ENCODE peak calls at places on chromosomes 16 and 17, in five cellular contexts. Y, N, V, C and I are unnamed samples.

GRCh38 chr17:72397223-72397667 is 276.4 kb downstream of the SOX9 start:
- DNase-seq in Y (no peak), C (no peak), N (no peak), V (no peak), I (no peak)

GRCh38 chr16:65959978-65960377 is 406.5 kb upstream of the CDH5 start:
- DNase-seq in Y (no peak), V (no peak), C (no peak), N (no peak), I (no peak)

GRCh38 chr17:9313346-9313745 is 262.3 kb downstream of the STX8 start:
- DNase-seq in Y (no peak), C (no peak), V (no peak), N (no peak), I (no peak)

GRCh38 chr17:55433629-55434422 is 12.2 kb upstream of the MMD start:
- DNase-seq in C (peak), N (no peak), Y (peak), V (no peak), I (no peak)

GRCh38 chr17:34163681-34164080 is 91.4 kb upstream of the CCL2 start:
- DNase-seq in C (no peak), Y (peak), N (peak), V (peak), I (peak)

GRCh38 chr16:50530277-50531236 is 17.6 kb upstream of the NKD1 start:
- DNase-seq in N (no peak), Y (no peak), C (no peak), V (peak), I (no peak)

GRCh38 chr17:57667461-57667923 is 77.6 kb downstream of the CCDC182 start:
- DNase-seq in V (peak), Y (no peak), N (no peak), C (no peak), I (no peak)

GRCh38 chr17:74394977-74395376 is 27.7 kb downstream of the GPR142 start:
- DNase-seq in N (no peak), V (no peak), C (no peak), Y (no peak), I (no peak)

GRCh38 chr16:15732416-15732815 is 82.4 kb downstream of the NDE1 start:
- DNase-seq in C (no peak), Y (peak), N (no peak), V (no peak), I (no peak)

GRCh38 chr16:12833939-12834338 is 30.3 kb upstream of the CPPED1 start:
- DNase-seq in Y (no peak), V (peak), N (no peak), C (no peak), I (peak)

GRCh38 chr17:732788-733720 is 658 bp downstream of the TLCD3A start:
- DNase-seq in V (no peak), Y (peak), N (no peak), C (peak), I (peak)

GRCh38 chr16:5465714-5466113 is 368.1 kb upstream of the EEF2KMT start:
- DNase-seq in V (no peak), C (no peak), N (no peak), Y (no peak), I (no peak)

GRCh38 chr17:32596666-32597065 is 109.9 kb downstream of the CDK5R1 start:
- DNase-seq in C (no peak), V (no peak), N (no peak), Y (peak), I (peak)

GRCh38 chr16:48158296-48158695 is 2.5 kb upstream of the ABCC12 start:
- DNase-seq in V (no peak), N (no peak), Y (peak), C (peak), I (peak)

GRCh38 chr17:50394711-50395110 is 2.6 kb downstream of the LRRC59 start:
- DNase-seq in C (no peak), Y (no peak), V (no peak), N (no peak), I (no peak)

GRCh38 chr17:57570740-57571344 is 174.3 kb downstream of the CCDC182 start:
- DNase-seq in V (no peak), C (no peak), N (no peak), Y (no peak), I (no peak)

GRCh38 chr17:82520041-82520910 is 744 bp downstream of the FOXK2 start:
- DNase-seq in V (no peak), Y (no peak), N (no peak), C (peak), I (no peak)

GRCh38 chr16:8760021-8760420 is 37.4 kb downstream of the TMEM186 start:
- DNase-seq in C (no peak), V (no peak), Y (no peak), N (no peak), I (no peak)

GRCh38 chr16:72815348-72816318 is 232.3 kb downstream of the ZFHX3 start:
- DNase-seq in N (no peak), C (peak), V (no peak), Y (peak), I (no peak)

GRCh38 chr17:61065263-61065773 is 334.3 kb upstream of the TBX2 start:
- DNase-seq in V (no peak), N (no peak), Y (peak), C (peak), I (peak)

GRCh38 chr16:50845296-50845695 is 103.4 kb downstream of the CYLD start:
- DNase-seq in Y (no peak), C (no peak), N (no peak), V (no peak), I (no peak)

GRCh38 chr16:24685539-24686432 is 43.7 kb upstream of the TNRC6A start:
- DNase-seq in V (peak), C (peak), Y (peak), N (peak), I (peak)

GRCh38 chr16:86732621-86733297 is 154.4 kb downstream of the FOXL1 start:
- DNase-seq in N (peak), V (peak), C (peak), Y (peak), I (peak)

GRCh38 chr16:74029122-74029805 is 267.4 kb upstream of the PSMD7 start:
- DNase-seq in Y (no peak), V (no peak), C (no peak), N (no peak), I (no peak)

GRCh38 chr16:47826070-47826469 is 329.7 kb downstream of the ABCC12 start:
- DNase-seq in C (no peak), Y (no peak), V (no peak), N (no peak), I (no peak)

GRCh38 chr16:23333962-23334361 is 31.9 kb downstream of the SCNN1B start:
- DNase-seq in C (no peak), N (no peak), Y (no peak), V (no peak), I (peak)

GRCh38 chr16:30876867-30877266 is 17.0 kb downstream of the BCL7C start:
- DNase-seq in Y (no peak), N (no peak), C (peak), V (no peak), I (peak)

GRCh38 chr16:11994187-11995119 is 17.9 kb downstream of the SNX29 start:
- DNase-seq in C (peak), N (no peak), V (no peak), Y (peak), I (peak)

GRCh38 chr17:58147930-58148434 is at the start of gene OR4D1:
- DNase-seq in N (no peak), Y (no peak), V (no peak), C (no peak), I (no peak)

GRCh38 chr17:37650419-37651003 is 7.3 kb upstream of the DDX52 start:
- DNase-seq in Y (peak), N (peak), C (peak), V (peak), I (peak)

GRCh38 chr16:11668590-11669379 is 530 bp downstream of the SNN start:
- DNase-seq in C (no peak), N (peak), V (no peak), Y (no peak), I (no peak)

GRCh38 chr16:27102701-27103575 is 36.2 kb downstream of the C16orf82 start:
- DNase-seq in Y (no peak), C (no peak), V (no peak), N (no peak), I (peak)
- H3K18ac ChIP-seq in Y (no peak), C (no peak), V (no peak), N (no peak), I (no peak)

DNA sequence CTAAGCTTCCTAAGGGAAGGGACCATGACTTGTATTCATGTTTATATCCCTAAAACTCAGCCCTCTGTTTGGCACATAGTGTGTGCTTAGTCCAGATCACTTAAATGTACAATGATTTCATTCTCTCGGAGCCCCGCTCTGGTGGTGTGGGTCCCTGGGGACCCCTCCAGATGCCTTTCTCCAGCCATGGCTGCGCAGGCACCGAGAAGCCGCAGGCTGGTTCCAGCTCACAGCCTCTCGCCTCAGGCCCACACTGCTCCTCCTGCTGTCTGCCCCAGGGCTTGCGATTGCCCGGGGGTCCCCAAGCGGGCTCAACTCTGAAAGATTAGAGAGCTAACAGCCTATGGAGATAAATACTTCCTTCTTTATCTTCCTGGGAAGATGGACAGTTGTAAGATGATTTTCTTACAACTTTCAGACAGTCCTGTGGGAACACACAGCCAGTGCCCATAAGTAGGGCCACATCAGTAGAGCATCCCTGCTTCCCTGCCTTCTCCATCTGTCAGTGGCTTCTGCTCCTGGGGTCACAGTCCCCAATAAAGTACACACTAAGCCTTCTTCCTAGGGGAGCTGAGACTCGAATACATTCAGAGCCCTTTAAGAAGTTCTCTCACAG is 66.2 kb downstream of the CENPV start:
- DNase-seq in Y (no peak), N (no peak), C (no peak), V (peak), I (no peak)
- H2BK120ac ChIP-seq in Y (peak), N (no peak), C (peak), V (no peak), I (no peak)

GRCh38 chr17:17590883-17591407 is 563 bp downstream of the PEMT start:
- DNase-seq in Y (no peak), N (no peak), C (no peak), V (no peak), I (no peak)

GRCh38 chr17:17590141-17590735 is 1.3 kb downstream of the PEMT start:
- DNase-seq in Y (no peak), V (no peak), N (no peak), C (no peak), I (no peak)

GRCh38 chr17:17587614-17588336 is 3.7 kb downstream of the PEMT start:
- DNase-seq in N (no peak), Y (no peak), V (no peak), C (no peak), I (no peak)

GRCh38 chr17:17593222-17593620 is 1.7 kb upstream of the PEMT start:
- DNase-seq in C (no peak), Y (no peak), N (no peak), V (no peak), I (no peak)

GRCh38 chr17:17591408-17592265 is at the start of gene PEMT:
- DNase-seq in Y (peak), V (peak), N (peak), C (peak), I (peak)
- H3K18ac ChIP-seq in Y (peak), V (peak), N (peak), C (peak), I (peak)

GRCh38 chr16:68478526-68479249 is 30.4 kb upstream of the SMPD3 start:
- DNase-seq in C (no peak), V (peak), Y (no peak), N (no peak), I (peak)
- H2BK120ac ChIP-seq in C (no peak), V (no peak), Y (no peak), N (no peak), I (no peak)

GRCh38 chr16:83245061-83245460 is 562.7 kb upstream of the HSBP1 start:
- DNase-seq in C (peak), N (no peak), Y (peak), V (no peak), I (no peak)
- H3K18ac ChIP-seq in C (no peak), N (no peak), Y (no peak), V (no peak), I (no peak)

DNA sequence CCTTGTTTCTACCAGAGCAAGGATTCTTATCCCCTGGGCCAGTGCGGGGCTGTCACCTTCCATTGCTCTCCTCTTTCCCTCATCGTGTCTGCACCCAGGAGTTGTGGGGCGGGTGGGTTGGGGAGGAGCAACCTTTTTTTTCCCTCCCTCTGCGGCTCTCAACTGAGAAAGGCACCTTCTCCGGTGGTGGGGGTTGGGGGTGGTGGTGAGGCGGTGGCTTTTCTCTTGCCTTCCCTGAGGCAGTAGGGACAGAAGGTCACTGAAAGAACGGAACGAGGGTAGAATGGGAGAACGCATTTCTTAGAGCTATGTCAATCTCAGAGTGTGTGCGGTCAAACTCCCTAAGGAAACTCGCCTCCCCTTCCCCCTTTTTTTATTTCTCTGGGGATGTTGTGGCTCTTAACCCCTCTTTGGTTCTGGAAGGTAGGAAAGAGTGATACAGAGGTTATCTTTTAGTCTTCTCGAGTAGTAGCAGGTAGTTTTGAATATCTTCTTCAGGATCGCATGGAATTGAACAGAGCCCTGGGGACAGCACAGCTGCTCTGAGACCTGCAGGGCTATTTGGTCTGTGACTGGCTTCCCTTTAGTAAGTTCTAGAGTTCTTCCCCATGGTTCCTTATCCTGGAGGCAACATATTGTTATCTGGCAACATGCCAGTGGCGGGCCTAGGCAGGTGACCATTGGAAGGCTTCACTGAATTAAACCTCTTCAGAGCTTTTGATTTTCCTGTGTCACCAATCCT is 994 bp downstream of the CLTC start:
- DNase-seq in V (peak), C (peak), Y (no peak), N (no peak), I (peak)
- H2BK120ac ChIP-seq in V (no peak), C (peak), Y (peak), N (no peak), I (peak)

GRCh38 chr16:2096853-2097620 is 38.7 kb downstream of the PKD1 start:
- DNase-seq in V (no peak), Y (no peak), C (no peak), N (no peak), I (no peak)

DNA sequence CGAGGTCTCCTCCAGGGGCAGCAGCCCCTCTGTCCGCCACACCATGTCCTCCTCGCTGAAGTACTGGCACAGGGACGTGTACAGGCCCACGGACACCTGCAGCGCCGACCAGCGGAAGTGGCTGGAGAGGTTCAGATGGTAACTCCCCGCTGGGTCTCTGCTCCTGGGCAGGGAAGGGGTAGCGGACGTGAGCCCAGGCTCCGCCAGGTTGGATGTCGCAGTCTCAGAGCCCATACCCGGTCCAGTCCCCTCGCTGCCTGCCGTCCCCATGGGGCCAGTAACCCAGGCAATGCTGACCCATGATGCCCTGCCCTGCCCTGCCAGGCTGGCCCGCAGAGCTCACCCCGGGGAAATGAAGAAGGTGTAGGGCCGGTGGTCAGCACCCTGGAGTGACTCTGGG is 33.2 kb downstream of the PKD1 start:
- DNase-seq in C (no peak), Y (no peak), N (no peak), V (no peak), I (no peak)
- H3K18ac ChIP-seq in C (no peak), Y (no peak), N (no peak), V (no peak), I (no peak)

DNA sequence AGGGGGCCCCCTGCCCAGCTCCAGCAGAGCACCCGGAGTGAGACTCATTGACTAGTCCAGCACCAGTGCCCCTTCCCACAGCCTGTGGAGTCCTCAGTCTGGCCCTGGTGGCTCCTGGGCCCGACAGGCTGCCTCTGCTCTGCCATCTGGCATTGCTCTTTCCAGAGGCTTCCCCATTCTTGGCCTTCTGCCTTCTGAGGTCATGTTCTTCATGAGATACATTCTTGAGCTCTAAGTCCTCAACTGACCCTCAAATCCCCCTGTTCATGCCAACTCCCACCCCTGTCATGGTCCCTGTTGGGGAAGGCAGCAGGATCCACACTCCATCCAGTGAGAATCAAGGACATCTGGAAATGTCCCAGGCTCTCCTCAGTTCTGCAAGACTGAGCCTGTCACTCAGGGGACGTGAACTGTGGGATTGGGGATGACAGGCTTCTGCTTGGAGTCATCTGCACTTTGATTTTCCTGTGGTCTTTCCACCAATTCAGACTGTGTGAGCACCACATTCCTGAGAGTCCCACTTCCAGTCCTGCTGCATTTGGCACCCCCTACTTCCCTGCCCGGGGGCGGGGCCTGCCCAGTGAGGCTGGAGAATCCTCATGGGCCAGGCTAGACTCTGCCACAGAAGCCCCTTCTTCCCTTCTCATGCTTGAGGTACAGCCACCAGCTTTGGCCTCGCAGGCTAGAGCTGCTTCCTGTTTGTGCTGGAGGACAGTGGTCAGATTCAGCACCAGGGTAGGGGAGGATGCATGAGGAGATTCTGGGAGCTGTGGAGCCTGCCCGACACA is 2.7 kb downstream of the TRPV2 start:
- DNase-seq in Y (peak), C (peak), N (no peak), V (no peak), I (no peak)
- H2BK120ac ChIP-seq in Y (peak), C (peak), N (no peak), V (no peak), I (no peak)

DNA sequence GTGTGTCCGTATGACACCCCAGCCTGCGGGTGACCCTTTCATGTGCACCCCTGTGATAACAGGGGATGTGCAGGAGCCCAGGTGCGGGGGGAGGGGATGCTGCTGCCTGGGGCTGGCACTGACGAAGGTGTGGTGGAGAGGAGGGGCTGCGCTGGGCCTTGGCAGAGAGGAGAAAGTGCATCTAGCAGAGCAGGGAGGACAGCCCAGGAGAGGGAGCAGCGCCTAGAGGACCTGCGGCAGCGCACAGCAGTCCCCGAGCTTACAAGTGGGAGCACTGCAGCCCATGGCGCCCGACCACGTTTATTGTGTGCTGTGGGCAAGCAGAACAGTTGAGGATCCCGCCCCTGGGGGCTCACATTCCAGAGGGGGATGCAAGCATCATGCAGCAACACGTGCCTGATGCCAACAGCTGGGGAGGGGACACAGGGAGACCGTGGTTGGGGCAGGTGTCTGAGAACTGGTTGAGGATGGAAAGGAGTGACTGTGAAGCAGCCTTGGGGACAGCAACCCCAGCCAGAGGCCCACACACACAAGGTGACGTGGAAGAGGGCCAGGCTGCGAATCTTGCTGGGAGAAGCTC is 10.9 kb upstream of the SLC7A5 start:
- DNase-seq in Y (no peak), V (no peak), N (no peak), C (no peak), I (no peak)
- H3K18ac ChIP-seq in Y (no peak), V (no peak), N (peak), C (no peak), I (no peak)